ENCODE peak calls at places on chromosomes 12 and 14, in five cellular contexts. E is tibial artery, A is cardiac muscle cell, C is left ventricle myocardium inferior, M is ovary. R is an unnamed sample.
A peak's percentile ranks its signal among the peaks of the same experiment; 100 is the strongest.

GRCh38 chr12:96208801-96209534 is 14.8 kb downstream of the ELK3 start:
- DNase-seq in M (no peak), A (peak; percentile 61), E (no peak), C (no peak), R (no peak)

GRCh38 chr12:96985515-96986362 is 78.7 kb downstream of the NEDD1 start:
- DNase-seq in E (no peak), M (no peak), C (no peak), A (peak; percentile 17), R (no peak)

GRCh38 chr12:48508987-48509386 is 16.4 kb upstream of the OR8S1 start:
- DNase-seq in C (no peak), A (no peak), M (no peak), E (no peak), R (no peak)

GRCh38 chr12:23684121-23684520 is 265.3 kb downstream of the SOX5 start:
- DNase-seq in E (no peak), M (no peak), A (no peak), C (no peak), R (no peak)

GRCh38 chr14:75549169-75549568 is 26.9 kb downstream of the BATF start:
- DNase-seq in M (no peak), A (no peak), E (no peak), C (no peak), R (no peak)

GRCh38 chr12:116164263-116164817 is 113.2 kb downstream of the MED13L start:
- DNase-seq in E (no peak), M (no peak), C (no peak), A (no peak), R (no peak)

GRCh38 chr12:117363953-117364486 is 2.6 kb upstream of the NOS1 start:
- DNase-seq in M (no peak), A (no peak), C (no peak), E (no peak), R (no peak)

GRCh38 chr14:21965042-21965441 is 291.4 kb upstream of the OR4E1 start:
- DNase-seq in A (no peak), E (no peak), C (no peak), M (no peak), R (no peak)

GRCh38 chr12:108316153-108316892 is 22.8 kb downstream of the CMKLR1 start:
- DNase-seq in E (no peak), C (no peak), A (no peak), M (no peak), R (no peak)

GRCh38 chr14:37889087-37889486 is 293.7 kb downstream of the TTC6 start:
- DNase-seq in E (no peak), M (no peak), C (peak; percentile 28), A (no peak), R (no peak)

GRCh38 chr14:73886449-73887115 is at the start of gene ZNF410:
- DNase-seq in C (peak; percentile 95), M (peak; percentile 92), E (peak; percentile 98), A (peak; percentile 99), R (peak; percentile 84)

GRCh38 chr14:70036665-70037064 is 152.1 kb downstream of the SLC8A3 start:
- DNase-seq in A (no peak), E (no peak), C (no peak), M (no peak), R (no peak)

GRCh38 chr12:113136990-113137511 is 1.5 kb upstream of the RASAL1 start:
- DNase-seq in M (no peak), A (no peak), E (no peak), C (no peak), R (no peak)

GRCh38 chr14:26138764-26139445 is 458.9 kb downstream of the NOVA1 start:
- DNase-seq in M (no peak), A (peak; percentile 46), C (no peak), E (no peak), R (peak; percentile 12)

GRCh38 chr14:49405291-49405690 is 180.9 kb downstream of the RPS29 start:
- DNase-seq in M (no peak), C (no peak), A (peak; percentile 55), E (no peak), R (no peak)

GRCh38 chr12:66956300-66956699 is 277.4 kb upstream of the GRIP1 start:
- DNase-seq in C (no peak), E (no peak), M (no peak), A (no peak), R (no peak)

GRCh38 chr12:3973939-3974644 is 100.9 kb upstream of the PARP11 start:
- DNase-seq in C (peak; percentile 29), M (no peak), A (no peak), E (no peak), R (no peak)

GRCh38 chr14:104794641-104795467 is 694 bp downstream of the AKT1 start:
- DNase-seq in M (no peak), C (no peak), E (no peak), A (peak; percentile 32), R (no peak)

GRCh38 chr14:65302571-65303184 is 109.9 kb upstream of the FUT8 start:
- DNase-seq in C (no peak), E (no peak), A (no peak), M (no peak), R (no peak)

GRCh38 chr12:4153343-4153892 is 120.1 kb upstream of the CCND2 start:
- DNase-seq in C (no peak), A (no peak), M (no peak), E (no peak), R (no peak)

GRCh38 chr14:67241416-67242362 is at the start of gene PALS1:
- DNase-seq in E (no peak), M (no peak), C (no peak), A (peak; percentile 76), R (peak; percentile 57)

GRCh38 chr12:130203151-130203550 is 40.9 kb downstream of the FZD10 start:
- DNase-seq in E (no peak), M (no peak), C (no peak), A (no peak), R (no peak)

GRCh38 chr14:63535918-63536317 is 7.3 kb downstream of the PPP2R5E start:
- DNase-seq in M (no peak), C (no peak), E (no peak), A (no peak), R (no peak)

GRCh38 chr12:62684586-62685295 is 218.1 kb downstream of the MON2 start:
- DNase-seq in M (peak; percentile 69), A (peak; percentile 82), C (peak; percentile 81), E (peak; percentile 73), R (no peak)

GRCh38 chr14:24351517-24351916 is 11.7 kb upstream of the RIPK3 start:
- DNase-seq in A (peak; percentile 63), M (no peak), E (no peak), C (no peak), R (no peak)

DNA sequence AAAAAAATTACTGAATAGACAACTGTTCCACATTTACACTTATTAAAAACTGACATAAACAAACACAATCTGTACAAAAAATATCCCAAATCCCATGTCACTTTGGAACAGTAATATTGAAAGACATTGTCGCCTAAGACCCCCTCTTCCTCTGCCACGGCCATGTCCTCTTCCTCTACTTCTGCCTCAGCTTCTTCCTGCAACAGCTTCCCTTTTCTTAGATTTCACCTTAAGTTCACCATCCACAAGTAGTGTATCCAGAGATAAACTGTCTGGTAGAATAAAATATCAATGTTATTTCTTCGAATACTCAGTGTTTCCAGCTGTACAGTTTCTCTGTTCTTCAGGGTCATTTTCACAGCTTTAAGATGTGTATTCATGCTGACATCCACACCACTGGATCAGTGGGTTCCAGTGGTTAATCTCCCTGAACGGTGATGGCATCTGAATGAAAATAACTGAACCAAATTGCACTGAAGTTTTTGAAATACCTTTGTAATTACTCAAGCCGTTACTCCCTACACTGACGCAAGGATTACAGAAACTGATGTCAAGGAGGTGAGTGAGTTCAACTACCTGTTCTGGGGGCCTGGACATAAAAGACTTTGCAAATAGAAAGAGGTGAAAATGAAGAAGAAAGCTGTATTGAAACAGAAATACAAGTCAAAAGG is 208.5 kb downstream of the C12orf50 start:
- DNase-seq in C (no peak), A (peak; percentile 63), M (no peak), E (no peak), R (no peak)
- H3K27ac ChIP-seq in C (no peak overlapping the region), A (no peak overlapping the region), M (no peak overlapping the region), E (no peak overlapping the region), R (peak overlapping the region; percentile 81)

GRCh38 chr12:114935658-114936057 is 251.7 kb upstream of the TBX3 start:
- DNase-seq in E (no peak), A (no peak), C (no peak), M (no peak), R (no peak)

GRCh38 chr12:114931025-114931424 is 247.1 kb upstream of the TBX3 start:
- DNase-seq in E (no peak), C (no peak), M (no peak), A (no peak), R (no peak)

GRCh38 chr12:114936148-114937099 is 252.4 kb upstream of the TBX3 start:
- DNase-seq in A (peak; percentile 32), C (no peak), M (no peak), E (no peak), R (no peak)

GRCh38 chr12:114933428-114934160 is 249.6 kb upstream of the TBX3 start:
- DNase-seq in C (no peak), M (no peak), A (peak; percentile 72), E (no peak), R (no peak)

DNA sequence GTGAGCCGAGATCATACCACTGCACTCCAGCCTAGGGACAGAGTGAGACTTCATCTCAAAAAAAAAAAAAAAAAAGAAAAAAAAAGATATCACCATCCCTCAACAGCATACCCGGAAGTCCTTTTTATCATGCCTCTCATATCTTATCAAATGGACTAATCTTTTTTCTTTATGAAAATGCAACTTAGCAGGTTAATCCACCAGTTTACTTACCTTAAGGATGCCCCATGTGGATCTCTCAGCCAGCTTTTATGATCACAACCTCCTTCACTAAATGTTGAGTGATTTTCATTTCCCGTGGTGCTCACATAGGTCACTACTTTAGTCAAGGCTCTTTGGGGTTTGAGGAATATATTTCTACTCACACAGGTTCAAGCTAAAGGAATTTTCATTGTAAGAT is 248.8 kb upstream of the TBX3 start:
- DNase-seq in A (no peak), M (no peak), C (no peak), E (no peak), R (no peak)
- H3K27ac ChIP-seq in A (no peak overlapping the region), M (no peak overlapping the region), C (no peak overlapping the region), E (no peak overlapping the region), R (peak overlapping the region; percentile 47)

DNA sequence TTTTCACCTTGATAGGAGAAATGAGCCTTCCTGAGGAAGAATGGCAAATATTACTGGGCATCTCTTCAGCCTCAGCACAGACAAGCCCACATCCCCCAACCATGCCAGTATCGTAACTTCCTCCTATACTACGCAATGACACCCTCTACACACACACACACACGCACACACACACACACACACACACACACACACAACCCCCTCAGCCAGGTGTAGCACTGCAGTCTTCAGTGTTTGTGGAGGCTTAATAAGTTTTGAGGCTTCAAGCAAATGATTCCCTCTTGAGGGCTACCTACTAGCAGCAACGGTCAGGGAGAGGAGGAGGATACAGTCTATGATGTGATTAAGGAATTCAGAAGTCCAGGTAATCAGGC is 1.6 kb downstream of the DGKA start:
- DNase-seq in C (no peak), E (no peak), A (peak; percentile 44), M (no peak), R (no peak)
- H3K27ac ChIP-seq in C (no peak overlapping the region), E (peak overlapping the region; percentile 73), A (no peak overlapping the region), M (no peak overlapping the region), R (peak overlapping the region; percentile 99)

GRCh38 chr12:54228471-54228870 is 39.7 kb upstream of the SMUG1 start:
- DNase-seq in A (no peak), M (no peak), E (no peak), C (no peak), R (no peak)
- H3K27ac ChIP-seq in A (no peak overlapping the region), M (no peak overlapping the region), E (no peak overlapping the region), C (peak overlapping the region; percentile 62), R (no peak overlapping the region)